ENCODE peak calls at places on chromosomes 3 and 15, in ten cellular contexts. G is endodermal cell, S is spleen, N is AG04449, H is foreskin fibroblast, X is keratinocyte, D is AG09309, M is Caco-2, I is psoas muscle, B is GM12865. Z is an unnamed sample.

GRCh38 chr3:113287818-113288648 is 76.7 kb downstream of the BOC start:
- DNase-seq in H (peak), S (no peak), N (no peak), G (peak), X (no peak), M (peak), D (peak), B (peak), I (no peak), Z (peak)

GRCh38 chr3:188900421-188900941 is 271.3 kb upstream of the TPRG1 start:
- DNase-seq in M (no peak), D (peak), S (no peak), G (no peak), N (no peak), I (no peak), H (peak), X (peak), B (no peak), Z (no peak)

GRCh38 chr15:37133619-37134018 is 33.3 kb upstream of the MEIS2 start:
- DNase-seq in I (no peak), D (peak), N (no peak), X (no peak), M (no peak), S (no peak), B (no peak), H (no peak), G (no peak), Z (peak)

GRCh38 chr3:27632431-27633223 is 89.5 kb downstream of the EOMES start:
- DNase-seq in B (peak), N (no peak), X (no peak), I (peak), H (peak), M (peak), S (peak), G (peak), D (no peak), Z (no peak)

GRCh38 chr15:48721061-48721810 is 75.7 kb upstream of the FBN1 start:
- DNase-seq in N (peak), H (peak), G (no peak), I (peak), X (no peak), D (peak), S (no peak), M (no peak), B (no peak), Z (no peak)

GRCh38 chr3:72634128-72634527 is 214.1 kb downstream of the SHQ1 start:
- DNase-seq in I (no peak), X (no peak), G (no peak), M (no peak), N (no peak), H (no peak), S (no peak), D (no peak), B (peak), Z (no peak)

GRCh38 chr3:169914321-169914720 is 2.9 kb downstream of the SAMD7 start:
- DNase-seq in I (no peak), M (no peak), S (no peak), N (no peak), D (peak), B (no peak), G (no peak), X (no peak), H (peak), Z (peak)

GRCh38 chr3:53493997-53494791 is at the start of gene CACNA1D:
- DNase-seq in H (no peak), G (peak), I (no peak), N (no peak), D (no peak), S (no peak), M (peak), B (no peak), X (no peak), Z (no peak)

GRCh38 chr3:196596355-196596754 is 27.9 kb downstream of the FBXO45 start:
- DNase-seq in M (no peak), G (no peak), S (no peak), H (no peak), I (no peak), D (no peak), B (no peak), X (no peak), N (no peak), Z (no peak)

GRCh38 chr3:78462021-78462420 is 1305.8 kb downstream of the ROBO1 start:
- DNase-seq in B (no peak), N (no peak), X (no peak), S (no peak), H (no peak), G (no peak), M (no peak), I (no peak), D (no peak), Z (no peak)

GRCh38 chr15:28880680-28881079 is 5.1 kb upstream of the APBA2 start:
- DNase-seq in H (no peak), G (no peak), I (no peak), S (no peak), M (no peak), X (no peak), B (no peak), N (no peak), D (no peak), Z (no peak)

GRCh38 chr15:60062826-60063225 is 58.7 kb downstream of the FOXB1 start:
- DNase-seq in M (no peak), H (peak), G (no peak), X (no peak), S (no peak), D (no peak), I (no peak), B (no peak), N (no peak), Z (no peak)

GRCh38 chr3:66991478-66991877 is 6.6 kb upstream of the KBTBD8 start:
- DNase-seq in B (no peak), D (peak), S (no peak), X (no peak), H (peak), G (no peak), M (no peak), I (no peak), N (peak), Z (peak)

GRCh38 chr15:78660584-78660983 is 19.6 kb upstream of the CHRNB4 start:
- DNase-seq in B (no peak), N (no peak), H (no peak), M (no peak), I (no peak), X (no peak), S (peak), D (no peak), G (no peak), Z (no peak)

GRCh38 chr15:48913141-48913540 is 35.2 kb downstream of the EID1 start:
- DNase-seq in N (no peak), H (no peak), D (no peak), S (no peak), B (no peak), G (no peak), I (no peak), M (no peak), X (no peak), Z (no peak)

GRCh38 chr15:28051920-28052633 is 47.0 kb downstream of the OCA2 start:
- DNase-seq in I (no peak), M (no peak), H (no peak), D (no peak), S (no peak), N (no peak), B (no peak), X (no peak), G (no peak), Z (no peak)

GRCh38 chr3:64666171-64666581 is 21.6 kb downstream of the ADAMTS9 start:
- DNase-seq in S (no peak), D (no peak), M (peak), G (no peak), H (no peak), X (no peak), I (no peak), N (no peak), B (no peak), Z (no peak)

GRCh38 chr15:37095993-37096877 is 4.1 kb downstream of the MEIS2 start:
- DNase-seq in I (peak), S (peak), D (no peak), X (no peak), B (no peak), N (no peak), G (peak), H (no peak), M (no peak), Z (no peak)

GRCh38 chr3:194103475-194103874 is 32.5 kb upstream of the HES1 start:
- DNase-seq in B (peak), N (no peak), X (no peak), D (no peak), M (no peak), I (no peak), H (no peak), S (no peak), G (no peak), Z (no peak)

GRCh38 chr3:195872800-195873199 is 35.6 kb downstream of the TNK2 start:
- DNase-seq in B (no peak), I (peak), D (no peak), M (no peak), S (no peak), X (no peak), G (no peak), N (no peak), H (no peak), Z (no peak)

GRCh38 chr3:62229201-62229600 is 144.1 kb downstream of the FEZF2 start:
- DNase-seq in S (no peak), G (peak), M (no peak), I (no peak), H (no peak), N (no peak), X (no peak), D (no peak), B (no peak), Z (no peak)

GRCh38 chr15:85793641-85794597 is 806 bp downstream of the KLHL25 start:
- DNase-seq in B (peak), S (peak), N (no peak), D (no peak), X (no peak), M (peak), I (peak), H (no peak), G (peak), Z (no peak)

GRCh38 chr3:184428561-184429175 is 48.8 kb downstream of the CHRD start:
- DNase-seq in I (no peak), G (no peak), H (no peak), N (peak), S (no peak), X (no peak), M (no peak), D (no peak), B (no peak), Z (no peak)
- TF ChIP-seq CTCF in I (no peak), G (no peak), H (no peak), N (no peak), S (no peak), X (no peak), M (no peak), D (no peak), B (no peak), Z (no peak)

DNA sequence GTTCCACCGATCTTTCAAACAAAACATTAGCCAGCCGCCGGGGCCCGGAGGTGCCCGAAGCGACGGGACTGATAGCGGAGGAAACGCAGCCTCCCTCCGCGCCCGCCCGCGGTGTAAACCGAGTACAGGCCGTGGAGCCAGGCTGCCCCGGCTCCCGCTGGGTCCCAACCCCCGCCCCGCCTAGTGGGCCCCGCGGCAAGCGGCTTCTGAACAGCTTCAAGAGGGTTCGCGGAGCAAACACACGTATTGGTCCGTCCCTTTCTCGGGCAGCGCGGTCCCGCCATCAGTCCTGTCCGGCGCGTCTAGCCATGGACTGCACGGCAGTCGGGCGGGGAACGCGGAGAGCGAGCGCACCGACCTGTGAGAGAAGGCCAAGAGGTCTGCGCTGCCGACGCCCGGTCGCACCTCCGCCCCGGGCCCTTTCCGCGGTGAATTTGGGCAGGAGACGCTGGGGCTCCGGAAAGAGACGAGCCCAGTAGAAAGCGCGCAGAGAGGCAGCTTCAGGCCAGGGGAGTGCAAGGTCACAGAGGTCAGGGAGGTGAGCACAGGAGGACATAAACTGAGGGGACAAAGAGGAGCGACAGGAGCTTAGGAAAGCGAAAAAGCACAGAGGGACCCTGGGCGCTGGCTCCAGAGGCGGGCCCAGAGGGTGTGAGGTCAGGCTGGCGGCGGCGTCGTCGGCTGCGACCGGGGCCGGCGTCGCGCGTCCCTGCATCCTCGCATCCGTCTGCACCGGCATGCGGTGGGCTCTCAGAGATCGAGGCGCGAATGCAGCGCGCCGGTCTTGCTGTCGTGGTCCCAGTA is 1.9 kb downstream of the FOXL2 start:
- DNase-seq in B (no peak), D (no peak), N (no peak), S (peak), M (peak), G (peak), I (no peak), X (no peak), H (peak), Z (no peak)
- H3K4me3 ChIP-seq in B (no peak), D (no peak), N (peak), S (peak), M (peak), G (peak), I (peak), X (peak), H (peak), Z (no peak)

DNA sequence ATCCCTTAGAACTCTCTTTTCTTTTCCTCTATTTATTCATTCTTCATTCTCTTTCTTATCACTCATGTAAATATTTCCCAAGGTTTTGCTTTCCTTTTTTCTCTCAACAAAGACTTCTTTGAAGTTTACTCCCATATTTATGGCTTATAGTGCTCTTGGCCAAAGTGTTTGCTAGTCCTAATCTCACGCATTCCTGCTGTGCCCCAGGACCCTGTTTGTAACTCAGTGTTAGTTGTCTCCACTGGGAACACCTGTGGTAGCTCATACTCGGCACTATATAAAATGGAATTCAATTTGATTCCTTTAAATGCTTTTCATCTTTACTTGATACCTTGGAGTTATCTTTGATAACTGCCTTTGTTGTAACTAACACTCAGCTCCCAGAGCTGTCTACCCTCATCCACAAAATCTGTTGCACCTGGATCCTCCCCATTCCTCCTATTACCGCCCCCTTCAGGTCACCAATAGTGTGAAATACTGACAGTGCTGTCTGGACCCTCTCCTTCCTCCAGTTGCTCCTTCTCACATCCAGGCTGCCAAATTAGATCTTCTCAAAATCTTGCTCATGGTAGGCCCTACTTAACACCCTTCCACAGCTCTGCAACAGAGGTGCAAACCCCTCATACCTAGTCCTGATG is 76.8 kb downstream of the TIGIT start:
- DNase-seq in M (peak), N (no peak), G (peak), D (no peak), H (no peak), X (no peak), I (no peak), S (no peak), B (no peak), Z (no peak)
- TF ChIP-seq CTCF in M (peak), N (no peak), G (peak), D (peak), H (peak), X (no peak), I (no peak), S (no peak), B (peak), Z (peak)

GRCh38 chr3:57228734-57229505 is 1.4 kb downstream of the APPL1 start:
- DNase-seq in S (no peak), M (no peak), N (no peak), B (peak), D (peak), I (no peak), H (peak), X (no peak), G (no peak), Z (peak)

GRCh38 chr3:57226156-57226555 is 1.4 kb upstream of the APPL1 start:
- DNase-seq in X (no peak), B (no peak), G (no peak), D (no peak), M (no peak), I (no peak), N (no peak), S (no peak), H (no peak), Z (no peak)

GRCh38 chr3:57227204-57227929 is at the start of gene APPL1:
- DNase-seq in D (no peak), N (peak), M (peak), B (peak), G (peak), X (no peak), I (peak), S (peak), H (peak), Z (peak)

GRCh38 chr3:57230006-57230405 is 2.5 kb downstream of the APPL1 start:
- DNase-seq in N (no peak), B (no peak), D (no peak), I (no peak), H (no peak), G (no peak), X (no peak), S (no peak), M (no peak), Z (no peak)

DNA sequence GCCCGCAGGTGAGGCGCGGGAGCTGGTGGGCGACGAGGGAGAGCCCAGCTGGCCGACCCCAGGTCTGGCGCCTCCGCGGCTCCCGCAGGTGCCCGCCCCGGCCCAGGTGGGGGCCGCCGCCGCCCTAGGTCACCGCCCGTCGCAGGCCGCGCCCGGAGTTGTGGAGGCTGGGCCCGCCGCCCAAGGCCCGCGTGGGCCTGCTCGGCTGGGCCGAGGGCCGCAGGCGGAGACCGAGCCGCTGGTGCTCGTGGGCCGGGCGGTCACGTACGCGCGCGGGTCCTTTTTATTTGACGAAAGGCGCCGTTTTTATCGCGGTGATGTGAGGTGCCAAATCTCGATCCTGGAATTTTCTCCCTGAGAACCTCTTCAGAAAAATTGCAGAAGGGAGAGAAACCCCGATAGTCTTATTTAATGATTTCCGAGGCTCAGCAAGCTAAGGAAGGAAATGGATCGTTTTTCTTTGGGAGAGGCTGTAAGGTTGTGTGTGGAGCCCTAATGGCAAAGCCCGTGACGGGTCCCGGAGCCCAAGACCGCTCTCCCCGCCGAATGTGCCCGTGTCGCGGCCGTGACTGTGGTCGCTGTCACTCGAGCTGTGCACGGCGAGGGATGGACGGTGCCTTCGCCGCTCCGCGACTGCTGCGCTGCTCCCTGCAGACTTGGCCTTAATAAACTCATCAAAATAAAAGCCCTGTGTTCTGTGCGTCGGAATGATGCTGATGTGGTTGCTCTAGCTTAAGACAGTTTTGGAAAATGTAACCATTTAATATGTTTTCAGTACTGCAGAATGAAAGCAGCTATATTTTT is 603 bp downstream of the APPL1 start:
- DNase-seq in D (no peak), B (peak), I (peak), X (no peak), G (peak), S (peak), H (peak), N (no peak), M (peak), Z (no peak)
- H3K4me3 ChIP-seq in D (peak), B (peak), I (peak), X (peak), G (peak), S (peak), H (peak), N (peak), M (peak), Z (peak)

DNA sequence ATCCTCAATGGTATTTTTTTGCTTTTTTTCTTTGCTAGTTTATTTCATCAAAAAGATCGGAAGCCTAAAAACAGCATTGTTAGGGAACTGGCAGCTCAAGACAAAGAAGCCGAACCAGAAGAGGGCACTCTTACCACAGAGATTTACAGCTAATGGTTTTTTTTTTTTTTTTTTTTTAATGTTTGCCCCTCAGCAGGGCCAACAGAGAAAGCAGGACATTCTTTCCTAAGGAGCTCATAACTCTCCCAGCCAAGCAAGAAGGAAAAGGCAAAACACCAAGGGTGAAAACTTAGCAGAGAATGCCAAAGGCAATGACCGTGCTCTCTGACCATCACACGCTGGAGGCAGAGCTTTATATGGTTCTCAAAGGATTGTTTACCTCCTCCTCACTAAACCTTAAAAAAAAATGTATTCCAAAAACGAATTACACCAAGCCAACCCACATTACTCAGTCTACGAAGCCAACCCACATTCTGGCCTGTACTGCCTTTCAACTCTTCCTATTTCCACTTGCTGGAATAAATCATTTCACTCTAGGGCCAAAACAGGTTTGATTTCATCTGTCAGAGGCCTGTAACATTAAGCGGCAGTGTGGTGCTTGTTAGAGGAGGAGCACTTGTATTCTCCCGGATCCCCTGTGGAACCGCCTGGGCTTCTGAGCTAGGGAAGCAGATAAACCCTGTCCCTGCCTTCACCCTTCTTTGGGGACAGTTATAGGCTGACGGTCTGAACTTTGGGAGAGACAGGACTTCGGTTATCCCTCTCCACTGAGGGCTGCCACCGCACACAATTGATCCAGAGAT is 35.6 kb upstream of the GYG1 start:
- DNase-seq in I (peak), G (peak), M (peak), N (peak), S (no peak), B (peak), X (no peak), D (peak), H (peak), Z (peak)
- TF ChIP-seq CTCF in I (peak), G (peak), M (peak), N (peak), S (peak), B (peak), X (peak), D (peak), H (peak), Z (peak)

DNA sequence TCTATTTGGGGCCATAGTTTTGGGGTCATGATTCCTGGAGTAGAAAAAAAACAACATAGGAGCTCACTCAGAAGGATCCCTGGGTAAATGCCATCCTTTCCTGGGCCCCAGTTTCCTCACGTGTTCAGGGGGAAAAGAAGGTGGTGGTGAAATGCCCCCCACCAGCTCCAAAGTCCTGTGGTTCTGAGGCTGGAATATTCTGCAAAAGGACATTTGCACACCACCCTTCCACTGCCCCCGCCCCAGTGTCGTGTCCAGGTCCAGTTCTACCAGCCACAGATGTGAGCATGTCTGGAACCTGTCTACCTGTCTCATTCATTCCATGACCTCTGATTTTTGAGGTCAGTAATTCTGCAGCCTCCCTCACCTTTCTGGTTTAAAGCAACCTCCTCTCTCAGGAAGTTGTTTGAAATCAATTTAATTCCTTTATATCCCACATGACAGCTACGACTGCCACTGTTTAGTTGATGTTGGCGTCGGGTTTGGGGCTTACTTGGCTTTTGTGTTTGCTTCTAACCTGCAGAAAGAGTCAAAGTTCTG is 82.1 kb downstream of the SMAD3 start:
- DNase-seq in H (no peak), N (no peak), S (no peak), D (no peak), B (no peak), X (no peak), M (no peak), G (no peak), I (no peak), Z (no peak)
- H3K4me3 ChIP-seq in H (no peak), N (no peak), S (no peak), D (no peak), B (no peak), X (no peak), M (no peak), G (no peak), I (no peak), Z (no peak)

Z was measured in HFF-Myc.